ENCODE peak calls at places on chromosome 2, in four cellular contexts. One of them, this sample, is unnamed.

GRCh38 chr2:5756266-5756665 is 64.1 kb downstream of the SOX11 start:
- DNase-seq in fibroblast of pulmonary artery: no peak
- DNase-seq in astrocyte of the spinal cord: no peak
- DNase-seq in AG09309: no peak
- DNase-seq in this sample: no peak

GRCh38 chr2:121196132-121196848 is 88.7 kb downstream of the TFCP2L1 start:
- DNase-seq in fibroblast of pulmonary artery: no peak
- DNase-seq in astrocyte of the spinal cord: no peak
- DNase-seq in AG09309: no peak
- DNase-seq in this sample: no peak

GRCh38 chr2:167135691-167136090 is 247.4 kb downstream of the XIRP2 start:
- DNase-seq in fibroblast of pulmonary artery: peak
- DNase-seq in astrocyte of the spinal cord: no peak
- DNase-seq in AG09309: no peak
- DNase-seq in this sample: no peak

GRCh38 chr2:193627918-193628254 is 1433.2 kb upstream of the TMEFF2 start:
- DNase-seq in fibroblast of pulmonary artery: no peak
- DNase-seq in astrocyte of the spinal cord: no peak
- DNase-seq in AG09309: no peak
- DNase-seq in this sample: no peak

GRCh38 chr2:208568203-208568602 is 161.6 kb downstream of the PTH2R start:
- DNase-seq in fibroblast of pulmonary artery: no peak
- DNase-seq in astrocyte of the spinal cord: no peak
- DNase-seq in AG09309: no peak
- DNase-seq in this sample: no peak

GRCh38 chr2:218047532-218048230 is 21.4 kb upstream of the RUFY4 start:
- DNase-seq in fibroblast of pulmonary artery: no peak
- DNase-seq in astrocyte of the spinal cord: no peak
- DNase-seq in AG09309: no peak
- DNase-seq in this sample: no peak

GRCh38 chr2:182132605-182133004 is 147.0 kb downstream of the PPP1R1C start:
- DNase-seq in fibroblast of pulmonary artery: peak
- DNase-seq in astrocyte of the spinal cord: peak
- DNase-seq in AG09309: no peak
- DNase-seq in this sample: no peak

GRCh38 chr2:39546937-39547336 is 109.9 kb upstream of the MAP4K3 start:
- DNase-seq in fibroblast of pulmonary artery: no peak
- DNase-seq in astrocyte of the spinal cord: peak
- DNase-seq in AG09309: no peak
- DNase-seq in this sample: peak

GRCh38 chr2:38465789-38466127 is 88.7 kb upstream of the ATL2 start:
- DNase-seq in fibroblast of pulmonary artery: peak
- DNase-seq in astrocyte of the spinal cord: peak
- DNase-seq in AG09309: no peak
- DNase-seq in this sample: peak

GRCh38 chr2:204260162-204260877 is 285.0 kb upstream of the PARD3B start:
- DNase-seq in fibroblast of pulmonary artery: peak
- DNase-seq in astrocyte of the spinal cord: peak
- DNase-seq in AG09309: peak
- DNase-seq in this sample: peak

GRCh38 chr2:524442-524841 is 152.8 kb downstream of the TMEM18 start:
- DNase-seq in fibroblast of pulmonary artery: no peak
- DNase-seq in astrocyte of the spinal cord: no peak
- DNase-seq in AG09309: no peak
- DNase-seq in this sample: peak

GRCh38 chr2:130332271-130333073 is 10.2 kb upstream of the IMP4 start:
- DNase-seq in fibroblast of pulmonary artery: peak
- DNase-seq in astrocyte of the spinal cord: peak
- DNase-seq in AG09309: no peak
- DNase-seq in this sample: peak

GRCh38 chr2:5510082-5510481 is 182.1 kb upstream of the SOX11 start:
- DNase-seq in fibroblast of pulmonary artery: no peak
- DNase-seq in astrocyte of the spinal cord: no peak
- DNase-seq in AG09309: no peak
- DNase-seq in this sample: no peak

GRCh38 chr2:99697811-99698568 is 208.2 kb upstream of the REV1 start:
- DNase-seq in fibroblast of pulmonary artery: peak
- DNase-seq in astrocyte of the spinal cord: peak
- DNase-seq in AG09309: peak
- DNase-seq in this sample: peak

GRCh38 chr2:217332866-217333265 is 473.0 kb upstream of the TNP1 start:
- DNase-seq in fibroblast of pulmonary artery: no peak
- DNase-seq in astrocyte of the spinal cord: no peak
- DNase-seq in AG09309: no peak
- DNase-seq in this sample: no peak

GRCh38 chr2:105910497-105911238 is 166.0 kb downstream of the NCK2 start:
- DNase-seq in fibroblast of pulmonary artery: no peak
- DNase-seq in astrocyte of the spinal cord: no peak
- DNase-seq in AG09309: no peak
- DNase-seq in this sample: peak

GRCh38 chr2:151905963-151906632 is 77.9 kb upstream of the ARL5A start:
- DNase-seq in fibroblast of pulmonary artery: no peak
- DNase-seq in astrocyte of the spinal cord: no peak
- DNase-seq in AG09309: no peak
- DNase-seq in this sample: no peak

GRCh38 chr2:132477962-132478361 is 61.4 kb downstream of the GPR39 start:
- DNase-seq in fibroblast of pulmonary artery: no peak
- DNase-seq in astrocyte of the spinal cord: peak
- DNase-seq in AG09309: peak
- DNase-seq in this sample: no peak

GRCh38 chr2:148122788-148123187 is 101.9 kb downstream of the MBD5 start:
- DNase-seq in fibroblast of pulmonary artery: no peak
- DNase-seq in astrocyte of the spinal cord: peak
- DNase-seq in AG09309: peak
- DNase-seq in this sample: peak

GRCh38 chr2:99404800-99405669 is 67.8 kb downstream of the EIF5B start:
- DNase-seq in fibroblast of pulmonary artery: no peak
- DNase-seq in astrocyte of the spinal cord: no peak
- DNase-seq in AG09309: no peak
- DNase-seq in this sample: no peak

GRCh38 chr2:240245706-240246105 is 105.2 kb upstream of the OTOS start:
- DNase-seq in fibroblast of pulmonary artery: no peak
- DNase-seq in astrocyte of the spinal cord: no peak
- DNase-seq in AG09309: no peak
- DNase-seq in this sample: no peak

GRCh38 chr2:153287109-153287801 is 191.3 kb downstream of the RPRM start:
- DNase-seq in fibroblast of pulmonary artery: no peak
- DNase-seq in astrocyte of the spinal cord: no peak
- DNase-seq in AG09309: no peak
- DNase-seq in this sample: no peak

GRCh38 chr2:45353879-45354278 is 257.2 kb downstream of the SRBD1 start:
- DNase-seq in fibroblast of pulmonary artery: peak
- DNase-seq in astrocyte of the spinal cord: peak
- DNase-seq in AG09309: peak
- DNase-seq in this sample: peak

GRCh38 chr2:287471-287885 is 413 bp downstream of the ALKAL2 start:
- DNase-seq in fibroblast of pulmonary artery: peak
- DNase-seq in astrocyte of the spinal cord: peak
- DNase-seq in AG09309: no peak
- DNase-seq in this sample: no peak

GRCh38 chr2:48532824-48533223 is 2.9 kb downstream of the STON1 start:
- DNase-seq in fibroblast of pulmonary artery: no peak
- DNase-seq in astrocyte of the spinal cord: no peak
- DNase-seq in AG09309: no peak
- DNase-seq in this sample: peak

GRCh38 chr2:239953418-239954061 is 71.6 kb downstream of the NDUFA10 start:
- DNase-seq in fibroblast of pulmonary artery: peak
- DNase-seq in astrocyte of the spinal cord: peak
- DNase-seq in AG09309: no peak
- DNase-seq in this sample: no peak

GRCh38 chr2:100126172-100126571 is 16.2 kb downstream of the AFF3 start:
- DNase-seq in fibroblast of pulmonary artery: no peak
- DNase-seq in astrocyte of the spinal cord: no peak
- DNase-seq in AG09309: no peak
- DNase-seq in this sample: no peak

GRCh38 chr2:32010670-32011565 is at the start of gene MEMO1:
- DNase-seq in fibroblast of pulmonary artery: peak
- DNase-seq in astrocyte of the spinal cord: peak
- DNase-seq in AG09309: peak
- DNase-seq in this sample: peak

GRCh38 chr2:22326250-22326649 is 1058.7 kb upstream of the KLHL29 start:
- DNase-seq in fibroblast of pulmonary artery: no peak
- DNase-seq in astrocyte of the spinal cord: no peak
- DNase-seq in AG09309: no peak
- DNase-seq in this sample: no peak

GRCh38 chr2:121529439-121530209 is 1.1 kb upstream of the RNU4ATAC start:
- DNase-seq in fibroblast of pulmonary artery: peak
- DNase-seq in astrocyte of the spinal cord: peak
- DNase-seq in AG09309: no peak
- DNase-seq in this sample: no peak

GRCh38 chr2:109635426-109636289 is 21.5 kb downstream of the SOWAHC start:
- DNase-seq in fibroblast of pulmonary artery: no peak
- DNase-seq in astrocyte of the spinal cord: no peak
- DNase-seq in AG09309: no peak
- DNase-seq in this sample: no peak

GRCh38 chr2:15786003-15786654 is 154.2 kb upstream of the MYCN start:
- DNase-seq in fibroblast of pulmonary artery: no peak
- DNase-seq in astrocyte of the spinal cord: no peak
- DNase-seq in AG09309: no peak
- DNase-seq in this sample: no peak

GRCh38 chr2:15789381-15790062 is 150.8 kb upstream of the MYCN start:
- DNase-seq in fibroblast of pulmonary artery: no peak
- DNase-seq in astrocyte of the spinal cord: no peak
- DNase-seq in AG09309: no peak
- DNase-seq in this sample: no peak

GRCh38 chr2:15788458-15789229 is 151.7 kb upstream of the MYCN start:
- DNase-seq in fibroblast of pulmonary artery: no peak
- DNase-seq in astrocyte of the spinal cord: no peak
- DNase-seq in AG09309: no peak
- DNase-seq in this sample: no peak

GRCh38 chr2:15786901-15787300 is 153.4 kb upstream of the MYCN start:
- DNase-seq in fibroblast of pulmonary artery: no peak
- DNase-seq in astrocyte of the spinal cord: no peak
- DNase-seq in AG09309: no peak
- DNase-seq in this sample: no peak

GRCh38 chr2:15787535-15788457 is 152.6 kb upstream of the MYCN start:
- DNase-seq in fibroblast of pulmonary artery: no peak
- DNase-seq in astrocyte of the spinal cord: no peak
- DNase-seq in AG09309: no peak
- DNase-seq in this sample: no peak
- TF ChIP-seq CTCF in fibroblast of pulmonary artery: no peak
- TF ChIP-seq CTCF in astrocyte of the spinal cord: no peak
- TF ChIP-seq CTCF in AG09309: no peak
- TF ChIP-seq CTCF in this sample: no peak

GRCh38 chr2:241659150-241659739 is 21.8 kb downstream of the ATG4B start:
- DNase-seq in fibroblast of pulmonary artery: peak
- DNase-seq in astrocyte of the spinal cord: peak
- DNase-seq in AG09309: no peak
- DNase-seq in this sample: peak
- TF ChIP-seq CTCF in fibroblast of pulmonary artery: peak
- TF ChIP-seq CTCF in astrocyte of the spinal cord: peak
- TF ChIP-seq CTCF in AG09309: peak
- TF ChIP-seq CTCF in this sample: peak

GRCh38 chr2:71275939-71276310 is 49.0 kb upstream of the PAIP2B start:
- DNase-seq in fibroblast of pulmonary artery: no peak
- DNase-seq in astrocyte of the spinal cord: no peak
- DNase-seq in AG09309: no peak
- DNase-seq in this sample: no peak

GRCh38 chr2:71277536-71278103 is 50.7 kb upstream of the PAIP2B start:
- DNase-seq in fibroblast of pulmonary artery: peak
- DNase-seq in astrocyte of the spinal cord: peak
- DNase-seq in AG09309: no peak
- DNase-seq in this sample: no peak

GRCh38 chr2:71277159-71277498 is 50.2 kb upstream of the PAIP2B start:
- DNase-seq in fibroblast of pulmonary artery: no peak
- DNase-seq in astrocyte of the spinal cord: no peak
- DNase-seq in AG09309: no peak
- DNase-seq in this sample: no peak

GRCh38 chr2:71281950-71282349 is 49.6 kb upstream of the ZNF638 start:
- DNase-seq in fibroblast of pulmonary artery: no peak
- DNase-seq in astrocyte of the spinal cord: no peak
- DNase-seq in AG09309: no peak
- DNase-seq in this sample: no peak

GRCh38 chr2:71276311-71277158 is 49.6 kb upstream of the PAIP2B start:
- DNase-seq in fibroblast of pulmonary artery: peak
- DNase-seq in astrocyte of the spinal cord: peak
- DNase-seq in AG09309: peak
- DNase-seq in this sample: peak
- TF ChIP-seq CTCF in fibroblast of pulmonary artery: no peak
- TF ChIP-seq CTCF in astrocyte of the spinal cord: no peak
- TF ChIP-seq CTCF in AG09309: no peak
- TF ChIP-seq CTCF in this sample: no peak

GRCh38 chr2:20050712-20051517 is 513 bp downstream of the LAPTM4A start:
- DNase-seq in fibroblast of pulmonary artery: peak
- DNase-seq in astrocyte of the spinal cord: peak
- DNase-seq in AG09309: no peak
- DNase-seq in this sample: peak
- TF ChIP-seq CTCF in fibroblast of pulmonary artery: peak
- TF ChIP-seq CTCF in astrocyte of the spinal cord: peak
- TF ChIP-seq CTCF in AG09309: peak
- TF ChIP-seq CTCF in this sample: peak

GRCh38 chr2:110851531-110851930 is 119.2 kb downstream of the ACOXL start:
- DNase-seq in fibroblast of pulmonary artery: no peak
- DNase-seq in astrocyte of the spinal cord: no peak
- DNase-seq in AG09309: no peak
- DNase-seq in this sample: no peak

GRCh38 chr2:110852051-110852450 is 119.7 kb downstream of the ACOXL start:
- DNase-seq in fibroblast of pulmonary artery: no peak
- DNase-seq in astrocyte of the spinal cord: no peak
- DNase-seq in AG09309: no peak
- DNase-seq in this sample: no peak

GRCh38 chr2:110852541-110853263 is 120.3 kb downstream of the ACOXL start:
- DNase-seq in fibroblast of pulmonary artery: no peak
- DNase-seq in astrocyte of the spinal cord: no peak
- DNase-seq in AG09309: no peak
- DNase-seq in this sample: no peak

GRCh38 chr2:110853516-110853915 is 121.1 kb downstream of the ACOXL start:
- DNase-seq in fibroblast of pulmonary artery: peak
- DNase-seq in astrocyte of the spinal cord: peak
- DNase-seq in AG09309: no peak
- DNase-seq in this sample: peak

GRCh38 chr2:110854355-110855081 is 122.1 kb downstream of the ACOXL start:
- DNase-seq in fibroblast of pulmonary artery: no peak
- DNase-seq in astrocyte of the spinal cord: no peak
- DNase-seq in AG09309: no peak
- DNase-seq in this sample: no peak
- TF ChIP-seq CTCF in fibroblast of pulmonary artery: peak
- TF ChIP-seq CTCF in astrocyte of the spinal cord: peak
- TF ChIP-seq CTCF in AG09309: peak
- TF ChIP-seq CTCF in this sample: peak

GRCh38 chr2:110818767-110819481 is 86.6 kb downstream of the ACOXL start:
- DNase-seq in fibroblast of pulmonary artery: no peak
- DNase-seq in astrocyte of the spinal cord: no peak
- DNase-seq in AG09309: no peak
- DNase-seq in this sample: no peak
- TF ChIP-seq CTCF in fibroblast of pulmonary artery: peak
- TF ChIP-seq CTCF in astrocyte of the spinal cord: peak
- TF ChIP-seq CTCF in AG09309: no peak
- TF ChIP-seq CTCF in this sample: no peak

DNA sequence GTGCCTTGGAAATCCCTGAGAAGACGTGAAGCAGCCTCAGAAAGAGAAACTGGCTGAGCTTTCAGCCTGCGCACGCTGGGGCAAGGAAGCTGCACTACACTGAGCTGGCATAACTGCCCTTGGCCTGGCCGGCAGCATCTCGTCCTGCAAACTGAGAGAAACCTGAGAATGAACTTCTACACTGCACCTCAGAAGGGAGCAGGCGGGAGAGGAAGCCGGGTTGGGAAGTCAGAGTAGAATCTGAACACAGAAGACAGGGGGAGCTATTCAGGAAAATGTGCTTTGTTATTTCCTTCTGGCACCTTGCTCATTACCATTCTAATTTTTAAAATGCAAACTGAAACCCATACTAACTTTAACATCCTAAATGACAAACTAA is 70.9 kb downstream of the ZEB2 start:
- DNase-seq in fibroblast of pulmonary artery: no peak
- DNase-seq in astrocyte of the spinal cord: no peak
- DNase-seq in AG09309: no peak
- DNase-seq in this sample: no peak
- TF ChIP-seq CTCF in fibroblast of pulmonary artery: peak
- TF ChIP-seq CTCF in astrocyte of the spinal cord: peak
- TF ChIP-seq CTCF in AG09309: peak
- TF ChIP-seq CTCF in this sample: peak